ENCODE peak calls at places on chromosomes 3 and 15, in five cellular contexts. Z is tibial nerve, M is BJ, T is upper lobe of right lung, Q is neuronal stem cell. J is an unnamed sample. For H3K36me3, the result is how much of the 10 kb centered on the place peaks cover.

GRCh38 chr15:67882487-67883227 is 42.8 kb upstream of the RNU6-1 start:
- DNase-seq in Z (no peak), M (no peak), T (no peak), Q (no peak), J (peak)

GRCh38 chr3:135261916-135262315 is 466.9 kb downstream of the EPHB1 start:
- DNase-seq in Z (no peak), M (no peak), T (no peak), Q (no peak), J (no peak)

GRCh38 chr3:57158813-57159678 is 6.1 kb downstream of the IL17RD start:
- DNase-seq in Z (no peak), M (no peak), T (no peak), Q (no peak), J (no peak)

GRCh38 chr3:58581328-58582091 is 4.3 kb upstream of the FAM107A start:
- DNase-seq in Z (no peak), M (no peak), T (no peak), Q (peak), J (no peak)

GRCh38 chr15:73799466-73799865 is 46.3 kb upstream of the INSYN1 start:
- DNase-seq in Z (no peak), M (no peak), T (no peak), Q (no peak), J (no peak)

GRCh38 chr15:31200735-31201151 is 99.2 kb upstream of the TRPM1 start:
- DNase-seq in Z (peak), M (no peak), T (peak), Q (peak), J (no peak)

GRCh38 chr3:158727499-158728377 is 4.5 kb downstream of the RARRES1 start:
- DNase-seq in Z (peak), M (no peak), T (no peak), Q (peak), J (peak)

GRCh38 chr15:25790003-25790660 is 73.0 kb downstream of the ATP10A start:
- DNase-seq in Z (peak), M (peak), T (peak), Q (no peak), J (no peak)

GRCh38 chr15:88256261-88257230 is at the start of gene NTRK3:
- DNase-seq in Z (peak), M (no peak), T (peak), Q (peak), J (no peak)

GRCh38 chr3:187263270-187263669 is 28.3 kb downstream of the MASP1 start:
- DNase-seq in Z (no peak), M (peak), T (no peak), Q (no peak), J (no peak)

GRCh38 chr3:121545049-121545563 is 682 bp downstream of the POLQ start:
- DNase-seq in Z (no peak), M (no peak), T (no peak), Q (no peak), J (no peak)

GRCh38 chr3:73727117-73727802 is 102.5 kb upstream of the PDZRN3 start:
- DNase-seq in Z (peak), M (peak), T (no peak), Q (peak), J (peak)

GRCh38 chr3:107752202-107752990 is 229.6 kb downstream of the BBX start:
- DNase-seq in Z (no peak), M (no peak), T (no peak), Q (no peak), J (no peak)

GRCh38 chr3:5465183-5465582 is 277.7 kb downstream of the EDEM1 start:
- DNase-seq in Z (no peak), M (no peak), T (no peak), Q (no peak), J (no peak)

GRCh38 chr3:194983620-194984019 is 287.3 kb downstream of the XXYLT1 start:
- DNase-seq in Z (no peak), M (no peak), T (no peak), Q (no peak), J (no peak)

GRCh38 chr15:31405200-31405929 is 78.7 kb downstream of the KLF13 start:
- DNase-seq in Z (no peak), M (no peak), T (no peak), Q (no peak), J (no peak)

DNA sequence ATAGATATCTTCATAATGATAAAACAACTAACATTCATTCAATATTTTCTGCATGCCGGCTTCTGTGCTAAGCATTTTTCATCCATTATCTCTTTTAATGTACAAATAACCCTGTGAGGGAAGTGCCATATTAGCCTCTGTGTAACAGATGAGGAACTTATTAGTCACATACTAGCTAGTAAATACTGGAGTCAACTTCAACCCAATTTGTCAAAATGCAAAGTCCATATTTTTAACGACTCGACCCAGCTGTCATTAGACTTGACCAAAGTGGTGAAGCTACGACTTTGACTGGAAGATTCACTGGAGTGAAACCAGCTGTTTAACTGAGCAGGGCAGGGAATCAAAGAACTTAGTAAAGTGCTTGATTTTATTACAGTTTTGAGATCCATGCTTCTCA is 41.6 kb downstream of the PARP15 start:
- DNase-seq in Z (no peak), M (no peak), T (no peak), Q (no peak), J (no peak)
- H3K36me3 ChIP-seq in Z (under half), M (under half), T (under half), Q (under half), J (under half)

DNA sequence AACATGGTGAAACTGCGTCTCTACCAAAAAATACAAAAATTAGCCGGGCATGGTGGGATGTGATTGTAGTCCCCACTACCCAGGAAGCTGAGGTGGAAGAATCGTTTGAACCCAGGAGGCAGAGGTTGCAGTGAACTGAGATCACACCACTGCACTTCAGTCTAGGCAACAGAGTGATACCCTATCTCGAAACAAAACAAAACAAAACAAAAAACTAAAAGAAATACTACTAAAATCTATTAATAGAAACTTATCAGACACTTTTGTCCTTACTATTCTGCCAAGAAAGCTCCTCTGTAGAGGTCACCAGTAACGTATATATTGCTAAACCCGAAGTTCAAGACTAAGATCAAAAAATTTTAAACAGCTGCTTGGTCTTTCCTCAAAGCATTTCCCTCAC is 67.1 kb downstream of the SMARCC1 start:
- DNase-seq in Z (no peak), M (no peak), T (no peak), Q (no peak), J (no peak)
- H3K36me3 ChIP-seq in Z (under half), M (under half), T (half or more), Q (under half), J (half or more)

DNA sequence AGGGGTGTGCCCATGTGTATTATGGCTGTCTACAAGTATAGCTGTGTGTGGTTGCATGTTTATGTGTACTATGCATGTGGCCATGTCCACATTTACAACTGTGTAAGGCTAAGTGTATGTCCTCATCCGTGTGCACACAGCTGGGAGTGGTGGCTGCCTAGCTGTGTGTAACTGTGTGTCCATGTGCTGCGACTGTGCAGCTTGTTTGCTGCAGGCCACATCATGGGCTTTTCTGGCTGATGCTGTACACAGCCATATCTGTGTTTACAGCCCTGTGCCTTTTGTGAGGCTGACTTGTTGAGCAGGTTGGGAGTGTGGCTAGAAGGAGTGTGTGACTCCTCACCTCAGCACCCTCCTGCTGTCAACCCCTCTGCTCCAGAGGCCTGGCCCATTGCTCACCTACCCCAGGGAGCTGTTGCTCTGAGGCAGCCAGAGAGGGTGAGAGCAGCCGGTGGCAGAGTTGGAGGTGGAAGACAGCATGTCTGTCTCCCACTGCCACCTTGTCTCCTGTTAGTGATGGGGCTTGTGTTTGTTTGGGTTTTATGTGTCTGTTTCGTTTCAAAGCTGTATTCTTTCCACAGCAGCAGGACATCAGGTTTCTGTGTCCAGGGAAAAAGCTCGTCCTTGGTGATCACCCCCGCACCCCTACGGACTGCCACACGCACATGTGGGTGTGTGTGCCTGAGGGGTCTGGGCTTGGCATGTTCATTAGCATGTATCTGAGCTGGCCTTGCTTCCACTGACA is 1.4 kb upstream of the GRM2 start:
- DNase-seq in Z (no peak), M (no peak), T (peak), Q (no peak), J (no peak)
- H3K36me3 ChIP-seq in Z (under half), M (under half), T (under half), Q (under half), J (under half)

GRCh38 chr15:101646652-101647051 is 5.5 kb downstream of the TM2D3 start:
- DNase-seq in Z (no peak), M (no peak), T (no peak), Q (no peak), J (no peak)

GRCh38 chr15:101641894-101642293 is 10.3 kb downstream of the TM2D3 start:
- DNase-seq in Z (no peak), M (no peak), T (no peak), Q (no peak), J (peak)

GRCh38 chr15:101641134-101641764 is 10.9 kb downstream of the TM2D3 start:
- DNase-seq in Z (peak), M (no peak), T (no peak), Q (peak), J (peak)

GRCh38 chr15:101637549-101638318 is 14.4 kb downstream of the TM2D3 start:
- DNase-seq in Z (no peak), M (no peak), T (no peak), Q (no peak), J (no peak)

GRCh38 chr15:101642361-101642760 is 9.8 kb downstream of the TM2D3 start:
- DNase-seq in Z (no peak), M (no peak), T (no peak), Q (no peak), J (no peak)
- H3K36me3 ChIP-seq in Z (under half), M (under half), T (half or more), Q (under half), J (half or more)

GRCh38 chr15:48393650-48394049 is 62.4 kb downstream of the DUT start:
- DNase-seq in Z (no peak), M (no peak), T (no peak), Q (no peak), J (no peak)
- H3K36me3 ChIP-seq in Z (under half), M (under half), T (under half), Q (under half), J (under half)

J was measured in SK-N-MC.